ENCODE peak calls at places on chromosomes 11 and 22, in five cellular contexts. G, U, A, M and P are unnamed samples.
A peak's percentile ranks its signal among the peaks of the same experiment; 100 is the strongest.

GRCh38 chr11:1628506-1629325 is 859 bp upstream of the KRTAP5-5 start:
- DNase-seq in G (peak; percentile 29), U (peak; percentile 67), A (peak; percentile 88), M (peak; percentile 65), P (peak; percentile 90)

GRCh38 chr11:2743427-2744110 is 43.8 kb upstream of the KCNQ1OT1 start:
- DNase-seq in G (no peak), U (no peak), A (peak; percentile 69), M (no peak), P (no peak)

GRCh38 chr11:129260750-129261149 is 68.6 kb upstream of the ARHGAP32 start:
- DNase-seq in G (peak; percentile 70), U (no peak), A (no peak), M (no peak), P (no peak)

GRCh38 chr22:20577549-20577975 is 70.2 kb downstream of the MED15 start:
- DNase-seq in G (no peak), U (no peak), A (peak; percentile 51), M (no peak), P (no peak)

GRCh38 chr22:17924735-17925727 is 99.3 kb downstream of the MICAL3 start:
- DNase-seq in G (peak; percentile 39), U (no peak), A (no peak), M (no peak), P (no peak)

GRCh38 chr22:43833286-43834240 is 21.5 kb upstream of the EFCAB6 start:
- DNase-seq in G (no peak), U (no peak), A (peak; percentile 61), M (no peak), P (no peak)

GRCh38 chr22:43000441-43001175 is 14.3 kb downstream of the PACSIN2 start:
- DNase-seq in G (peak; percentile 35), U (no peak), A (no peak), M (peak; percentile 74), P (peak; percentile 54)

GRCh38 chr22:32854351-32854804 is 52.9 kb downstream of the TIMP3 start:
- DNase-seq in G (no peak), U (no peak), A (no peak), M (peak; percentile 53), P (no peak)

GRCh38 chr11:44817207-44817944 is 90.6 kb downstream of the TSPAN18 start:
- DNase-seq in G (peak; percentile 13), U (no peak), A (peak; percentile 28), M (peak; percentile 21), P (no peak)

GRCh38 chr11:86632499-86633269 is 39.7 kb downstream of the ME3 start:
- DNase-seq in G (peak; percentile 90), U (peak; percentile 80), A (no peak), M (peak; percentile 99), P (no peak)

GRCh38 chr22:24455751-24456426 is 28.5 kb downstream of the ADORA2A start:
- DNase-seq in G (no peak), U (peak; percentile 85), A (no peak), M (no peak), P (no peak)

GRCh38 chr11:76588455-76589325 is 81.9 kb downstream of the LRRC32 start:
- DNase-seq in G (peak; percentile 76), U (peak; percentile 66), A (peak; percentile 90), M (peak; percentile 28), P (peak; percentile 25)

GRCh38 chr11:121714356-121714755 is 261.6 kb upstream of the SORL1-AS1 start:
- DNase-seq in G (no peak), U (no peak), A (no peak), M (peak; percentile 45), P (no peak)

GRCh38 chr22:41762980-41763779 is 37.3 kb upstream of the CCDC134 start:
- DNase-seq in G (peak; percentile 28), U (peak; percentile 28), A (peak; percentile 79), M (no peak), P (peak; percentile 64)

GRCh38 chr11:100445231-100445735 is 241.8 kb upstream of the ARHGAP42 start:
- DNase-seq in G (peak; percentile 23), U (no peak), A (no peak), M (no peak), P (no peak)
- TF ChIP-seq CTCF in G (no peak), U (no peak), A (no peak), M (no peak), P (no peak)

DNA sequence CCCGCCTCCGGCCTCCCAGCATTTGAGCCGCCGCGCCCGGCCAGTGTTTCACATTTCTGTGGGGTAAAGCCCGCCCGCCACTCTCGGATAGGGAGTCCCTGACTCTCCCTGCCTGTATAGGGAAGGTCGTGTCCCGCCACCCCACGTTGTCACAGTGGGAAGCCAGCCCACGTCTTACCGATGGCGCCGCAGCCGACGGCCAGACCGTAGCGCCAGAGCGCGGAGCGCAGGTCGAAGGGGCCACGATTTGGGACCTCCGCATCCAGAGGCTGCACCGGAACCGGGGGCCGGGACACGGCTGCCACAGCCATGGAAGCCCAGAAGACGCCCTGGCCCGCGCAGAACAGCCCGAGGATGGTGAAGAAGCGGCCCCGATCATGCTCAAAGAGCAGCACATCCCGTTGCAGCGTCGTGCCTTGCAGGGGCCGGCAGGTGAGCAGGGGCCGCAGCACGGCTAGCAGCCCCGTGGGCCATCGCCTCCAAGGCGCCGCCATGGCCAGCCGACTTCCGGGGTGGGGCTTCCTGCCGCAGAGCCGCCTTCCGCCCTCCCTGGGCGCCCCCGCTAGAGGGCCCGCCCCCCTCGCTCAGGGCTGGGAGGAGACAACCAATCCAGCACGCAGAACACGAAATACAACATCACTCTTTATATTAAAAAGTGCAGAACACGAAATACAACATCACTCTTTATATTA is at the start of gene TMEM223:
- DNase-seq in G (peak; percentile 73), U (peak; percentile 89), A (peak; percentile 98), M (peak; percentile 95), P (peak; percentile 93)
- TF ChIP-seq CTCF in G (no peak), U (no peak), A (peak; percentile 47), M (no peak), P (no peak)

DNA sequence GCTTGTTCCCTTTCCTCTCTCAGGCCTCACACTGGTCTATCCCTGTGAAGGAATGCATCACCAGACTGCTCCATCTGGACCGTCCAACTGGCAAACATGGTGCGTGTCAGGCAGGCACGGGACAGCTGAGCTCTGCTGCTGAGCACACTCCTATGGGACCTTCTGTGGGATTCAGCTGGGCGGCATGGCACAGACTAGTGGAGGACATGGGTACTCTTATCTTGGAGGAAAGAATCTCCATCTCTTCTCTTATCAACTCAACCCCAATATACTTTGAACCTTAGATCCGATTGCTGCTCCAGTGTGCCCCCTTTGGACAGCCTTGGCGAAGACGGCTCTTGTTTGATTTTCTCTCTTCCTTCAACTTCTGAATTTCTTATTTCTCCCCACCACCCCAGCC is 593.6 kb downstream of the ETS1 start:
- DNase-seq in G (no peak), U (no peak), A (no peak), M (no peak), P (no peak)
- TF ChIP-seq CTCF in G (no peak), U (no peak), A (no peak), M (no peak), P (no peak)

GRCh38 chr11:79610139-79610538 is 169.3 kb upstream of the TENM4 start:
- DNase-seq in G (no peak), U (no peak), A (no peak), M (no peak), P (no peak)
- TF ChIP-seq CTCF in G (no peak), U (no peak), A (no peak), M (no peak), P (no peak)

GRCh38 chr11:97557399-97557798 is 1167.6 kb downstream of the JRKL start:
- DNase-seq in G (peak; percentile 61), U (no peak), A (no peak), M (no peak), P (no peak)
- TF ChIP-seq CTCF in G (peak; percentile 65), U (no peak), A (no peak), M (no peak), P (no peak)

DNA sequence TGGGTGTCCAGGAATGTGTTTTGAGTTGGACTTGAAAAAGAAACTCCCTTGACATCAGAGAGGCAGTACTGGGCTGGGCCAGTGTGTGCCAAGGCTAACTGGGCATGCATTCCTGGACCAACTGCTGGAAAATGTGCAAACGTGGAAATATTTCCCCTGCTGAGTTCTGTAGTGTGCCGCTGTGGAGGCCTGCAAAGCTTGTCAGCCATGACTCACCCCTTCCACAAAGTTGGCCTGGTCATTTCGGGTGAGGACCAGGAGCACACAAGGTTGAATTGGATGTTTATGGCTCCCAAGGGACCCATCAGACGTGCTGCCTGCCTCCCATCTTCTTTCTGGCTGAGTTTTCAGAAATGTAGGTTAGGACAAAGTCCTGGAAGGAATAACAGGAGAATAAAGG is 513.1 kb downstream of the MIAT start:
- DNase-seq in G (peak; percentile 64), U (peak; percentile 50), A (no peak), M (peak; percentile 75), P (no peak)
- TF ChIP-seq CTCF in G (no peak), U (no peak), A (no peak), M (no peak), P (no peak)

DNA sequence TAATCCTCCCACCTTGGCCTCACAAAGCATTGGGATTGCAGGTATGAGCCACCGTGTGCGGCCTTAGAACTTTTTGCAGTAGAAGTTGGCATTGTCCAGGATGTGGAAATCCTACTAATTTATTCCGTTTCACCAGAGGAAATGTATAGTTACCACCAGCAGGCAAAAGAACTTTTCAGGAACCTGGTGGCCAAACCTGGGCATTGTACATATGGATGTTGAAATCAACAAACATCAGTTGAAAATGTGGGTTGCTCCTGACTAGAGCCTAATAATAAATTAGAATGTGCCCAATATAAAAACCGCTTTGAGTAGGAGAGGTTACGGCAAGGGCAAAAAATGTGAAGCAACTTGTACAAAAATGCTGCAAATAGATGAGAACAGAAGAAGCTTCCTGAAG is 40.7 kb upstream of the XBP1 start:
- DNase-seq in G (peak; percentile 3), U (no peak), A (no peak), M (no peak), P (no peak)
- TF ChIP-seq CTCF in G (no peak), U (no peak), A (no peak), M (no peak), P (no peak)

GRCh38 chr11:64098318-64098831 is 62.6 kb downstream of the FLRT1 start:
- DNase-seq in G (no peak), U (no peak), A (no peak), M (no peak), P (no peak)

GRCh38 chr11:64095949-64096348 is 60.2 kb downstream of the FLRT1 start:
- DNase-seq in G (no peak), U (no peak), A (no peak), M (no peak), P (no peak)

GRCh38 chr11:64095286-64095825 is 59.6 kb downstream of the FLRT1 start:
- DNase-seq in G (no peak), U (no peak), A (no peak), M (no peak), P (no peak)

GRCh38 chr11:64097468-64098317 is 62.0 kb downstream of the FLRT1 start:
- DNase-seq in G (no peak), U (no peak), A (no peak), M (no peak), P (no peak)

GRCh38 chr11:64096835-64097234 is 61.1 kb downstream of the FLRT1 start:
- DNase-seq in G (no peak), U (no peak), A (no peak), M (no peak), P (no peak)
- TF ChIP-seq CTCF in G (no peak), U (no peak), A (no peak), M (no peak), P (no peak)

DNA sequence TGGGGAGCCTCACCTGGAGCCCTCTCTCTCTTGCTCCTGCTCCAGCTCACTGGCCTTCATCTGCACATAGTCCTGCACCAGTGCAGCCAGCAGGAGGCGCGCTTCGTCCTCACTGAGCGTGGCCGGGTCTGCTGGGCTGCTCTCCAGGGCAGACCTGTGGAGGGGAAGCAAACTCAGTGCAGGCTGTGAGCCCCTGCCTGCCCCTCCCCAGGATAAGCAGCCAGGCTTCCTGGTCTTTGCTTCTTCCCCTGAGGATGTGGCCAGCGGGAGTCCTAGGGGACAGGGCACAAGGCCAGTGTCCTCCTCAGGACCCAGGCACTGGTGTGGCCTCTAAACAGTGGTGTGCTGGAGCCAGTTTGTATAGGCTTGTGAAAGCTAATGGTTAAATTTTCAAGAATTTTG is 2.2 kb downstream of the CALCA start:
- DNase-seq in G (peak; percentile 26), U (peak; percentile 29), A (peak; percentile 79), M (peak; percentile 54), P (peak; percentile 28)
- TF ChIP-seq CTCF in G (peak; percentile 56), U (no peak), A (peak; percentile 30), M (peak; percentile 51), P (peak; percentile 56)